ENCODE peak calls at places on chromosome 21, in eight cellular contexts. One of them, this sample, is unnamed.

GRCh38 chr21:36385909-36386642 is 884 bp downstream of the CHAF1B start:
- DNase-seq in GM10248: no peak
- DNase-seq in stimulated activated CD8-positive, alpha-beta memory T cell treated with anti-CD3 and anti-CD28 coated beads, Interleukin-2, amount 100 ng/mL, for 1 hour: no peak
- DNase-seq in astrocyte of the spinal cord: no peak
- DNase-seq in left ventricle myocardium superior: no peak
- DNase-seq in HTR-8/SVneo: no peak
- DNase-seq in effector memory CD8-positive, alpha-beta T cell: no peak
- DNase-seq in T-helper 1 cell: no peak
- DNase-seq in this sample: no peak

GRCh38 chr21:35222021-35222420 is 172.9 kb upstream of the RUNX1 start:
- DNase-seq in GM10248: no peak
- DNase-seq in stimulated activated CD8-positive, alpha-beta memory T cell treated with anti-CD3 and anti-CD28 coated beads, Interleukin-2, amount 100 ng/mL, for 1 hour: no peak
- DNase-seq in astrocyte of the spinal cord: no peak
- DNase-seq in left ventricle myocardium superior: no peak
- DNase-seq in HTR-8/SVneo: no peak
- DNase-seq in effector memory CD8-positive, alpha-beta T cell: no peak
- DNase-seq in T-helper 1 cell: no peak
- DNase-seq in this sample: no peak

GRCh38 chr21:36135391-36136094 is 664 bp downstream of the CBR3 start:
- DNase-seq in GM10248: peak
- DNase-seq in stimulated activated CD8-positive, alpha-beta memory T cell treated with anti-CD3 and anti-CD28 coated beads, Interleukin-2, amount 100 ng/mL, for 1 hour: no peak
- DNase-seq in astrocyte of the spinal cord: peak
- DNase-seq in left ventricle myocardium superior: peak
- DNase-seq in HTR-8/SVneo: peak
- DNase-seq in effector memory CD8-positive, alpha-beta T cell: no peak
- DNase-seq in T-helper 1 cell: peak
- DNase-seq in this sample: peak

GRCh38 chr21:38386967-38387366 is 111.3 kb downstream of the ERG start:
- DNase-seq in GM10248: no peak
- DNase-seq in stimulated activated CD8-positive, alpha-beta memory T cell treated with anti-CD3 and anti-CD28 coated beads, Interleukin-2, amount 100 ng/mL, for 1 hour: no peak
- DNase-seq in astrocyte of the spinal cord: peak
- DNase-seq in left ventricle myocardium superior: no peak
- DNase-seq in HTR-8/SVneo: no peak
- DNase-seq in effector memory CD8-positive, alpha-beta T cell: no peak
- DNase-seq in T-helper 1 cell: no peak
- DNase-seq in this sample: no peak

GRCh38 chr21:32705139-32705538 is 22.7 kb downstream of the SYNJ1 start:
- DNase-seq in GM10248: no peak
- DNase-seq in stimulated activated CD8-positive, alpha-beta memory T cell treated with anti-CD3 and anti-CD28 coated beads, Interleukin-2, amount 100 ng/mL, for 1 hour: no peak
- DNase-seq in astrocyte of the spinal cord: peak
- DNase-seq in left ventricle myocardium superior: no peak
- DNase-seq in HTR-8/SVneo: peak
- DNase-seq in effector memory CD8-positive, alpha-beta T cell: no peak
- DNase-seq in T-helper 1 cell: no peak
- DNase-seq in this sample: no peak

GRCh38 chr21:44593598-44594405 is 1.5 kb upstream of the KRTAP10-6 start:
- DNase-seq in GM10248: no peak
- DNase-seq in stimulated activated CD8-positive, alpha-beta memory T cell treated with anti-CD3 and anti-CD28 coated beads, Interleukin-2, amount 100 ng/mL, for 1 hour: no peak
- DNase-seq in astrocyte of the spinal cord: no peak
- DNase-seq in left ventricle myocardium superior: peak
- DNase-seq in HTR-8/SVneo: no peak
- DNase-seq in effector memory CD8-positive, alpha-beta T cell: no peak
- DNase-seq in T-helper 1 cell: no peak
- DNase-seq in this sample: no peak

GRCh38 chr21:22490044-22490443 is 1491.8 kb downstream of the NCAM2 start:
- DNase-seq in GM10248: no peak
- DNase-seq in stimulated activated CD8-positive, alpha-beta memory T cell treated with anti-CD3 and anti-CD28 coated beads, Interleukin-2, amount 100 ng/mL, for 1 hour: no peak
- DNase-seq in astrocyte of the spinal cord: no peak
- DNase-seq in left ventricle myocardium superior: no peak
- DNase-seq in HTR-8/SVneo: peak
- DNase-seq in effector memory CD8-positive, alpha-beta T cell: no peak
- DNase-seq in T-helper 1 cell: no peak
- DNase-seq in this sample: no peak

GRCh38 chr21:31299291-31300147 is 44.5 kb downstream of the TIAM1 start:
- DNase-seq in GM10248: no peak
- DNase-seq in stimulated activated CD8-positive, alpha-beta memory T cell treated with anti-CD3 and anti-CD28 coated beads, Interleukin-2, amount 100 ng/mL, for 1 hour: no peak
- DNase-seq in astrocyte of the spinal cord: no peak
- DNase-seq in left ventricle myocardium superior: no peak
- DNase-seq in HTR-8/SVneo: no peak
- DNase-seq in effector memory CD8-positive, alpha-beta T cell: no peak
- DNase-seq in T-helper 1 cell: no peak
- DNase-seq in this sample: no peak

GRCh38 chr21:31554511-31555022 is 104.9 kb upstream of the SOD1 start:
- DNase-seq in GM10248: peak
- DNase-seq in stimulated activated CD8-positive, alpha-beta memory T cell treated with anti-CD3 and anti-CD28 coated beads, Interleukin-2, amount 100 ng/mL, for 1 hour: no peak
- DNase-seq in astrocyte of the spinal cord: peak
- DNase-seq in left ventricle myocardium superior: no peak
- DNase-seq in HTR-8/SVneo: peak
- DNase-seq in effector memory CD8-positive, alpha-beta T cell: no peak
- DNase-seq in T-helper 1 cell: no peak
- DNase-seq in this sample: peak

GRCh38 chr21:44773291-44773932 is 28.2 kb downstream of the UBE2G2 start:
- DNase-seq in GM10248: no peak
- DNase-seq in stimulated activated CD8-positive, alpha-beta memory T cell treated with anti-CD3 and anti-CD28 coated beads, Interleukin-2, amount 100 ng/mL, for 1 hour: no peak
- DNase-seq in astrocyte of the spinal cord: peak
- DNase-seq in left ventricle myocardium superior: no peak
- DNase-seq in HTR-8/SVneo: no peak
- DNase-seq in effector memory CD8-positive, alpha-beta T cell: no peak
- DNase-seq in T-helper 1 cell: no peak
- DNase-seq in this sample: no peak

GRCh38 chr21:44533891-44534627 is 5.9 kb downstream of the KRTAP10-1 start:
- DNase-seq in GM10248: no peak
- DNase-seq in stimulated activated CD8-positive, alpha-beta memory T cell treated with anti-CD3 and anti-CD28 coated beads, Interleukin-2, amount 100 ng/mL, for 1 hour: no peak
- DNase-seq in astrocyte of the spinal cord: no peak
- DNase-seq in left ventricle myocardium superior: peak
- DNase-seq in HTR-8/SVneo: no peak
- DNase-seq in effector memory CD8-positive, alpha-beta T cell: no peak
- DNase-seq in T-helper 1 cell: no peak
- DNase-seq in this sample: no peak

GRCh38 chr21:38916214-38916964 is 110.7 kb downstream of the ETS2 start:
- DNase-seq in GM10248: no peak
- DNase-seq in stimulated activated CD8-positive, alpha-beta memory T cell treated with anti-CD3 and anti-CD28 coated beads, Interleukin-2, amount 100 ng/mL, for 1 hour: no peak
- DNase-seq in astrocyte of the spinal cord: no peak
- DNase-seq in left ventricle myocardium superior: no peak
- DNase-seq in HTR-8/SVneo: no peak
- DNase-seq in effector memory CD8-positive, alpha-beta T cell: no peak
- DNase-seq in T-helper 1 cell: no peak
- DNase-seq in this sample: no peak

GRCh38 chr21:38944903-38945302 is 139.2 kb downstream of the ETS2 start:
- DNase-seq in GM10248: no peak
- DNase-seq in stimulated activated CD8-positive, alpha-beta memory T cell treated with anti-CD3 and anti-CD28 coated beads, Interleukin-2, amount 100 ng/mL, for 1 hour: no peak
- DNase-seq in astrocyte of the spinal cord: no peak
- DNase-seq in left ventricle myocardium superior: no peak
- DNase-seq in HTR-8/SVneo: no peak
- DNase-seq in effector memory CD8-positive, alpha-beta T cell: no peak
- DNase-seq in T-helper 1 cell: no peak
- DNase-seq in this sample: no peak

GRCh38 chr21:28719731-28720130 is 272.9 kb downstream of the LTN1 start:
- DNase-seq in GM10248: no peak
- DNase-seq in stimulated activated CD8-positive, alpha-beta memory T cell treated with anti-CD3 and anti-CD28 coated beads, Interleukin-2, amount 100 ng/mL, for 1 hour: no peak
- DNase-seq in astrocyte of the spinal cord: no peak
- DNase-seq in left ventricle myocardium superior: no peak
- DNase-seq in HTR-8/SVneo: no peak
- DNase-seq in effector memory CD8-positive, alpha-beta T cell: no peak
- DNase-seq in T-helper 1 cell: no peak
- DNase-seq in this sample: no peak

GRCh38 chr21:45318556-45319341 is 31.1 kb upstream of the POFUT2 start:
- DNase-seq in GM10248: no peak
- DNase-seq in stimulated activated CD8-positive, alpha-beta memory T cell treated with anti-CD3 and anti-CD28 coated beads, Interleukin-2, amount 100 ng/mL, for 1 hour: no peak
- DNase-seq in astrocyte of the spinal cord: no peak
- DNase-seq in left ventricle myocardium superior: peak
- DNase-seq in HTR-8/SVneo: peak
- DNase-seq in effector memory CD8-positive, alpha-beta T cell: no peak
- DNase-seq in T-helper 1 cell: no peak
- DNase-seq in this sample: peak

GRCh38 chr21:36891123-36891522 is 75.3 kb downstream of the HLCS start:
- DNase-seq in GM10248: no peak
- DNase-seq in stimulated activated CD8-positive, alpha-beta memory T cell treated with anti-CD3 and anti-CD28 coated beads, Interleukin-2, amount 100 ng/mL, for 1 hour: no peak
- DNase-seq in astrocyte of the spinal cord: no peak
- DNase-seq in left ventricle myocardium superior: no peak
- DNase-seq in HTR-8/SVneo: no peak
- DNase-seq in effector memory CD8-positive, alpha-beta T cell: no peak
- DNase-seq in T-helper 1 cell: no peak
- DNase-seq in this sample: no peak

GRCh38 chr21:45465105-45465504 is 60.1 kb downstream of the COL18A1 start:
- DNase-seq in GM10248: no peak
- DNase-seq in stimulated activated CD8-positive, alpha-beta memory T cell treated with anti-CD3 and anti-CD28 coated beads, Interleukin-2, amount 100 ng/mL, for 1 hour: no peak
- DNase-seq in astrocyte of the spinal cord: no peak
- DNase-seq in left ventricle myocardium superior: peak
- DNase-seq in HTR-8/SVneo: no peak
- DNase-seq in effector memory CD8-positive, alpha-beta T cell: no peak
- DNase-seq in T-helper 1 cell: no peak
- DNase-seq in this sample: peak

GRCh38 chr21:38861006-38861405 is 55.3 kb downstream of the ETS2 start:
- DNase-seq in GM10248: no peak
- DNase-seq in stimulated activated CD8-positive, alpha-beta memory T cell treated with anti-CD3 and anti-CD28 coated beads, Interleukin-2, amount 100 ng/mL, for 1 hour: no peak
- DNase-seq in astrocyte of the spinal cord: no peak
- DNase-seq in left ventricle myocardium superior: peak
- DNase-seq in HTR-8/SVneo: no peak
- DNase-seq in effector memory CD8-positive, alpha-beta T cell: no peak
- DNase-seq in T-helper 1 cell: no peak
- DNase-seq in this sample: no peak

GRCh38 chr21:25324666-25325065 is 282.6 kb downstream of the MRPL39 start:
- DNase-seq in GM10248: no peak
- DNase-seq in stimulated activated CD8-positive, alpha-beta memory T cell treated with anti-CD3 and anti-CD28 coated beads, Interleukin-2, amount 100 ng/mL, for 1 hour: no peak
- DNase-seq in astrocyte of the spinal cord: no peak
- DNase-seq in left ventricle myocardium superior: no peak
- DNase-seq in HTR-8/SVneo: no peak
- DNase-seq in effector memory CD8-positive, alpha-beta T cell: no peak
- DNase-seq in T-helper 1 cell: no peak
- DNase-seq in this sample: no peak

GRCh38 chr21:41919666-41920398 is 34.0 kb downstream of the C2CD2 start:
- DNase-seq in GM10248: no peak
- DNase-seq in stimulated activated CD8-positive, alpha-beta memory T cell treated with anti-CD3 and anti-CD28 coated beads, Interleukin-2, amount 100 ng/mL, for 1 hour: no peak
- DNase-seq in astrocyte of the spinal cord: no peak
- DNase-seq in left ventricle myocardium superior: no peak
- DNase-seq in HTR-8/SVneo: no peak
- DNase-seq in effector memory CD8-positive, alpha-beta T cell: no peak
- DNase-seq in T-helper 1 cell: no peak
- DNase-seq in this sample: no peak

GRCh38 chr21:46126321-46127238 is 28.7 kb downstream of the COL6A2 start:
- DNase-seq in GM10248: no peak
- DNase-seq in stimulated activated CD8-positive, alpha-beta memory T cell treated with anti-CD3 and anti-CD28 coated beads, Interleukin-2, amount 100 ng/mL, for 1 hour: no peak
- DNase-seq in astrocyte of the spinal cord: no peak
- DNase-seq in left ventricle myocardium superior: peak
- DNase-seq in HTR-8/SVneo: no peak
- DNase-seq in effector memory CD8-positive, alpha-beta T cell: no peak
- DNase-seq in T-helper 1 cell: no peak
- DNase-seq in this sample: peak

GRCh38 chr21:26049803-26050202 is 120.8 kb downstream of the APP start:
- DNase-seq in GM10248: no peak
- DNase-seq in stimulated activated CD8-positive, alpha-beta memory T cell treated with anti-CD3 and anti-CD28 coated beads, Interleukin-2, amount 100 ng/mL, for 1 hour: no peak
- DNase-seq in astrocyte of the spinal cord: no peak
- DNase-seq in left ventricle myocardium superior: no peak
- DNase-seq in HTR-8/SVneo: no peak
- DNase-seq in effector memory CD8-positive, alpha-beta T cell: no peak
- DNase-seq in T-helper 1 cell: no peak
- DNase-seq in this sample: no peak